ENCODE peak calls at places on chromosomes 13 and 19, in seven cellular contexts. T is anterior cingulate cortex; I is EL; U is activated T-helper 1 cell treated with anti-CD3 and anti-CD28 coated beads, Interleukin-12 subunit alpha, Interleukin-12 subunit beta, Interleukin-2, Interleukin-4 antibody, amounts not matched to agents 30 ng/mL and 10 ng/mL and 1 ng/mL, durations not matched to agents 14 hours and 24 hours and 36 hours; X is fibroblast of lung; R is stimulated activated CD4-positive, alpha-beta T cell treated with anti-CD3 and anti-CD28 coated beads, Interleukin-1b, Interleukin-23, amount 100 ng/mL, for 24 hours; A is Ammon's horn. Y is an unnamed sample.
A peak's percentile ranks its signal among the peaks of the same experiment; 100 is the strongest.

GRCh38 chr19:9673912-9674668 is 810 bp downstream of the ZNF562 start:
- DNase-seq in A (no peak), U (no peak), X (no peak), I (peak; percentile 49), R (peak; percentile 3), T (no peak), Y (peak; percentile 31)

GRCh38 chr19:37930416-37930815 is 23.4 kb downstream of the SIPA1L3 start:
- DNase-seq in T (no peak), X (no peak), U (no peak), R (no peak), I (peak; percentile 49), A (no peak), Y (no peak)

GRCh38 chr19:4061178-4061682 is 5.5 kb downstream of the ZBTB7A start:
- DNase-seq in A (no peak), I (no peak), X (no peak), R (no peak), T (no peak), U (no peak), Y (peak; percentile 65)

GRCh38 chr19:31253816-31254551 is 95.3 kb downstream of the TSHZ3 start:
- DNase-seq in A (no peak), I (no peak), T (no peak), R (no peak), U (no peak), X (peak; percentile 20), Y (no peak)

GRCh38 chr19:11361037-11361770 is 6.0 kb downstream of the PLPPR2 start:
- DNase-seq in T (no peak), I (no peak), R (no peak), A (no peak), U (no peak), X (no peak), Y (peak; percentile 39)

GRCh38 chr19:14954071-14954655 is 12.9 kb downstream of the OR7C2 start:
- DNase-seq in R (no peak), A (no peak), U (no peak), X (no peak), T (no peak), I (no peak), Y (no peak)

GRCh38 chr13:107835339-107836018 is 379.9 kb downstream of the LIG4 start:
- DNase-seq in X (peak; percentile 74), I (peak; percentile 2), R (no peak), U (no peak), T (no peak), A (no peak), Y (no peak)

GRCh38 chr13:93875527-93875926 is 604.0 kb downstream of the DCT start:
- DNase-seq in A (no peak), R (no peak), I (peak; percentile 47), U (no peak), T (no peak), X (peak; percentile 62), Y (peak; percentile 0)

GRCh38 chr19:10538204-10538603 is 5.5 kb upstream of the ATG4D start:
- DNase-seq in X (no peak), T (no peak), R (no peak), I (no peak), U (no peak), A (no peak), Y (no peak)

GRCh38 chr13:25980255-25980654 is 71.6 kb downstream of the SHISA2 start:
- DNase-seq in T (no peak), I (peak; percentile 28), A (peak; percentile 47), X (peak; percentile 13), R (no peak), U (no peak), Y (peak; percentile 63)

GRCh38 chr19:45115809-45116615 is 23.0 kb downstream of the PPP1R37 start:
- DNase-seq in I (no peak), R (no peak), A (no peak), U (no peak), X (no peak), T (no peak), Y (no peak)

GRCh38 chr13:107884564-107884963 is 330.8 kb downstream of the LIG4 start:
- DNase-seq in U (no peak), T (no peak), I (no peak), R (no peak), X (no peak), A (no peak), Y (no peak)

GRCh38 chr13:20191902-20192469 is 752 bp downstream of the GJB2 start:
- DNase-seq in A (no peak), U (no peak), T (no peak), R (no peak), I (peak; percentile 14), X (no peak), Y (peak; percentile 69)

GRCh38 chr13:50085063-50085462 is 69.8 kb downstream of the KCNRG start:
- DNase-seq in T (no peak), X (peak; percentile 71), I (peak; percentile 56), U (no peak), R (no peak), A (peak; percentile 14), Y (peak; percentile 65)

GRCh38 chr19:38122402-38123093 is 101.5 kb downstream of the DPF1 start:
- DNase-seq in A (no peak), R (no peak), X (no peak), T (no peak), I (no peak), U (no peak), Y (no peak)

GRCh38 chr19:4713384-4713951 is 10.2 kb downstream of the DPP9 start:
- DNase-seq in R (no peak), A (no peak), U (no peak), X (peak; percentile 96), T (no peak), I (peak; percentile 99), Y (no peak)

GRCh38 chr13:109163052-109163413 is 533.6 kb downstream of the MYO16 start:
- DNase-seq in A (no peak), X (no peak), R (no peak), T (no peak), U (no peak), I (no peak), Y (no peak)

GRCh38 chr19:15779756-15780476 is 7.5 kb upstream of the OR10H5 start:
- DNase-seq in A (peak; percentile 88), I (peak; percentile 9), X (no peak), T (peak; percentile 89), U (no peak), R (no peak), Y (no peak)

GRCh38 chr13:46345866-46346265 is 41.2 kb downstream of the RUBCNL start:
- DNase-seq in U (no peak), T (no peak), X (no peak), R (no peak), A (no peak), I (peak; percentile 20), Y (no peak)

GRCh38 chr13:78317030-78317429 is 286.3 kb downstream of the POU4F1 start:
- DNase-seq in U (no peak), A (peak; percentile 30), R (no peak), T (no peak), I (no peak), X (peak; percentile 33), Y (no peak)

GRCh38 chr19:47507031-47507430 is 7.8 kb downstream of the NAPA start:
- DNase-seq in A (no peak), I (no peak), R (no peak), U (no peak), T (peak; percentile 81), X (no peak), Y (no peak)

GRCh38 chr19:3513198-3514140 is 7.4 kb downstream of the FZR1 start:
- DNase-seq in U (no peak), T (no peak), A (no peak), R (no peak), X (no peak), I (no peak), Y (no peak)

GRCh38 chr13:93172109-93172508 is 54.5 kb upstream of the GPC6 start:
- DNase-seq in A (no peak), I (peak; percentile 4), T (no peak), U (no peak), R (no peak), X (no peak), Y (peak; percentile 9)

GRCh38 chr19:39408392-39409206 is 2.0 kb downstream of the ZFP36 start:
- DNase-seq in I (peak; percentile 58), U (no peak), R (no peak), A (no peak), X (peak; percentile 70), T (no peak), Y (peak; percentile 70)

GRCh38 chr19:51123381-51124186 is 1.1 kb upstream of the SIGLEC9 start:
- DNase-seq in T (no peak), I (no peak), U (peak; percentile 37), A (no peak), R (no peak), X (no peak), Y (no peak)

GRCh38 chr13:23443878-23444277 is 10.4 kb upstream of the SACS start:
- DNase-seq in T (no peak), R (no peak), A (no peak), X (no peak), I (no peak), U (no peak), Y (no peak)

GRCh38 chr13:22138947-22139346 is 468.1 kb downstream of the FGF9 start:
- DNase-seq in A (no peak), T (no peak), U (no peak), I (no peak), X (no peak), R (no peak), Y (no peak)

GRCh38 chr19:51181913-51182419 is 39.9 kb downstream of the SIGLEC7 start:
- DNase-seq in R (no peak), T (peak; percentile 9), A (no peak), I (no peak), X (no peak), U (no peak), Y (no peak)

GRCh38 chr19:56821675-56822074 is 18.9 kb downstream of the PEG3 start:
- DNase-seq in U (no peak), R (no peak), T (no peak), X (no peak), A (no peak), I (no peak), Y (no peak)